ENCODE peak calls at places on chromosome 19, in four cellular contexts. R is breast epithelium, N is fibroblast of lung, C is upper lobe of right lung. G is an unnamed sample.

GRCh38 chr19:4052993-4053422 is 13.7 kb downstream of the ZBTB7A start:
- DNase-seq in R (no peak), C (peak; percentile 77), N (no peak), G (peak; percentile 48)

GRCh38 chr19:42409477-42409876 is 17.7 kb downstream of the LIPE start:
- DNase-seq in C (no peak), R (no peak), N (no peak), G (peak; percentile 92)

GRCh38 chr19:39398297-39398864 is 7.2 kb downstream of the MED29 start:
- DNase-seq in C (peak; percentile 87), R (no peak), N (peak; percentile 74), G (peak; percentile 80)

GRCh38 chr19:5958851-5959122 is 19.2 kb downstream of the RANBP3 start:
- DNase-seq in R (no peak), C (no peak), N (no peak), G (no peak)

GRCh38 chr19:16951529-16951928 is 62.7 kb downstream of the F2RL3 start:
- DNase-seq in C (no peak), R (no peak), N (peak; percentile 25), G (no peak)

GRCh38 chr19:10760268-10760944 is 42.5 kb downstream of the DNM2 start:
- DNase-seq in N (peak; percentile 56), R (no peak), C (no peak), G (no peak)

GRCh38 chr19:56839665-56840451 is 668 bp downstream of the PEG3 start:
- DNase-seq in R (peak; percentile 97), N (peak; percentile 18), C (peak; percentile 88), G (peak; percentile 93)

GRCh38 chr19:17302391-17303166 is 646 bp downstream of the ABHD8 start:
- DNase-seq in C (peak; percentile 74), R (no peak), N (no peak), G (peak; percentile 62)

GRCh38 chr19:46478356-46478986 is 7.1 kb upstream of the PNMA8A start:
- DNase-seq in R (no peak), C (no peak), N (peak; percentile 83), G (no peak)

GRCh38 chr19:40689339-40690049 is 957 bp downstream of the NUMBL start:
- DNase-seq in R (no peak), C (no peak), N (peak; percentile 30), G (no peak)

GRCh38 chr19:19650331-19650730 is 6.9 kb upstream of the GMIP start:
- DNase-seq in C (no peak), R (no peak), N (no peak), G (no peak)

GRCh38 chr19:35098413-35099049 is 17.1 kb upstream of the FXYD3 start:
- DNase-seq in C (no peak), R (peak; percentile 50), N (no peak), G (peak; percentile 69)

GRCh38 chr19:45472557-45473365 is 5.0 kb downstream of the FOSB start:
- DNase-seq in R (no peak), N (no peak), C (no peak), G (no peak)

GRCh38 chr19:51258165-51258564 is 7.3 kb downstream of the SIGLECL1 start:
- DNase-seq in C (no peak), N (no peak), R (no peak), G (no peak)

GRCh38 chr19:6272411-6272791 is 7.4 kb downstream of the MLLT1 start:
- DNase-seq in N (no peak), R (no peak), C (no peak), G (no peak)

GRCh38 chr19:35095667-35096368 is 19.8 kb upstream of the FXYD3 start:
- DNase-seq in N (no peak), R (peak; percentile 66), C (no peak), G (no peak)

GRCh38 chr19:7444042-7444441 is 44.8 kb downstream of the PEX11G start:
- DNase-seq in N (no peak), C (no peak), R (no peak), G (no peak)

GRCh38 chr19:16207063-16207462 is 9.4 kb downstream of the AP1M1 start:
- DNase-seq in R (no peak), C (peak; percentile 46), N (no peak), G (peak; percentile 42)

GRCh38 chr19:14112809-14113385 is 4.7 kb downstream of the PRKACA start:
- DNase-seq in R (no peak), C (no peak), N (no peak), G (peak; percentile 61)

GRCh38 chr19:11699931-11700794 is 38.6 kb downstream of the ZNF823 start:
- DNase-seq in R (no peak), C (no peak), N (peak; percentile 31), G (no peak)

GRCh38 chr19:55685776-55686175 is 10.8 kb downstream of the EPN1 start:
- DNase-seq in N (no peak), C (no peak), R (no peak), G (no peak)

GRCh38 chr19:2790557-2791271 is 5.4 kb downstream of the THOP1 start:
- DNase-seq in R (no peak), N (no peak), C (no peak), G (peak; percentile 89)

GRCh38 chr19:38263696-38264485 is 482 bp upstream of the SPINT2 start:
- DNase-seq in N (peak; percentile 69), R (peak; percentile 95), C (peak; percentile 96), G (no peak)

GRCh38 chr19:45632468-45633196 is 6.6 kb downstream of the EML2 start:
- DNase-seq in R (peak; percentile 71), C (peak; percentile 88), N (peak; percentile 93), G (no peak)

GRCh38 chr19:1650627-1651009 is 1.8 kb downstream of the TCF3 start:
- DNase-seq in R (no peak), N (peak; percentile 18), C (no peak), G (no peak)

GRCh38 chr19:23769691-23770468 is 11.2 kb upstream of the ZNF681 start:
- DNase-seq in N (no peak), C (no peak), R (no peak), G (no peak)

GRCh38 chr19:31280266-31281006 is 68.8 kb downstream of the TSHZ3 start:
- DNase-seq in C (peak; percentile 30), R (no peak), N (no peak), G (no peak)

GRCh38 chr19:1068111-1069001 is 1.4 kb downstream of the ARHGAP45 start:
- DNase-seq in N (no peak), R (no peak), C (no peak), G (peak; percentile 57)

GRCh38 chr19:54436031-54436523 is 12.9 kb upstream of the LENG8 start:
- DNase-seq in C (no peak), R (no peak), N (no peak), G (no peak)

GRCh38 chr19:37936886-37937285 is 29.9 kb downstream of the SIPA1L3 start:
- DNase-seq in N (no peak), C (no peak), R (no peak), G (no peak)

GRCh38 chr19:19628499-19629134 is 597 bp upstream of the LPAR2 start:
- DNase-seq in N (peak; percentile 81), C (peak; percentile 82), R (peak; percentile 52), G (no peak)

GRCh38 chr19:55206664-55207500 is 2.4 kb downstream of the PTPRH start:
- DNase-seq in N (peak; percentile 85), R (peak; percentile 38), C (peak; percentile 79), G (peak; percentile 93)

GRCh38 chr19:55096061-55096701 is 20.5 kb downstream of the EPS8L1 start:
- DNase-seq in R (no peak), N (no peak), C (no peak), G (no peak)

GRCh38 chr19:35991731-35992450 is 3.1 kb upstream of the SDHAF1 start:
- DNase-seq in R (no peak), N (peak; percentile 27), C (no peak), G (no peak)

GRCh38 chr19:50496189-50497029 is 14.6 kb downstream of the JOSD2 start:
- DNase-seq in N (no peak), R (no peak), C (peak; percentile 56), G (peak; percentile 52)

GRCh38 chr19:48518207-48518606 is 6.6 kb upstream of the LMTK3 start:
- DNase-seq in R (no peak), C (no peak), N (no peak), G (no peak)

DNA sequence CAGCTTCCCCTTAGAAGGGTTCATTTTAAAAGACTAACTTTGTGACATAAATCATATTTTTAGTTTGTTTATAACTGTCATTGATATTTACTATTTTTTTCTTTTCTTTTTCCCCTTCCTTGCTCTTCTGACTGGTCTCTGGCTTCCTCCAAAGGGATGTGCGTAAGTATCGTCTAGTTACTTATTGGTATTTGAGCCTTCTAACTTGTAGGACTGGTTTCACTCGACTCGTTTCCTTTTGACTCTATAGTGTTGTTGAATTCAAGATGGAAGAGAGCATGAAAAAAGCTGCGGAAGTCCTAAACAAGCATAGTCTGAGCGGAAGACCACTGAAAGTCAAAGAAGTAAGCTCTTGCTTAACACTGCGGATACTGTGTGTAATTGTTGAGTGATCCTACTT is 18.6 kb downstream of the HNRNPM start:
- DNase-seq in R (no peak), C (no peak), N (no peak), G (no peak)
- H3K4me1 ChIP-seq in R (peaks cover 24% of the 10 kb centered on the region), C (peaks cover 48% of the 10 kb centered on the region), N (peaks cover 17% of the 10 kb centered on the region), G (no peaks in the 10 kb centered on the region)

DNA sequence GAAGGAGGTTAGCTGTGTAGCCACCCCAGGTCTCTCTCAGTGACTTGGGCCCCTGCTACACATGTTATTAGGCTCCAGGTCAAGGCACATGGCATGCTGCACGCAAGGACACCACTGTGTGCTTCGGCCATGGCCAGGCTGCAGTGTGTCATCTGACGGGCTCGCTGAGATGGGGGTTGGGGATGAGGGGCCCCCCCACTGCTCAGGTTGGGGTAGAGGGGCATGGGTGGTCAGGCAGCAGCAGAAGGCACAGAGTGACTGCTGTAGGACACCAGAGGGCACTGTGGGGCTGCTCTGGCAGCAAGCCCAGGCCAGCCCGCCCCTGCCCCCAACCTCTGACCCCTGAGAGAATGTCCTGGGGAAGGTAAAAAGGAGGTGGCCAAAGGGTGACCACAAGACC is 32.2 kb upstream of the ISYNA1 start:
- DNase-seq in R (no peak), N (no peak), C (no peak), G (peak; percentile 61)
- H3K4me1 ChIP-seq in R (peaks cover 4% of the 10 kb centered on the region), N (peaks cover 9% of the 10 kb centered on the region), C (peaks cover 47% of the 10 kb centered on the region), G (peaks cover 51% of the 10 kb centered on the region)

DNA sequence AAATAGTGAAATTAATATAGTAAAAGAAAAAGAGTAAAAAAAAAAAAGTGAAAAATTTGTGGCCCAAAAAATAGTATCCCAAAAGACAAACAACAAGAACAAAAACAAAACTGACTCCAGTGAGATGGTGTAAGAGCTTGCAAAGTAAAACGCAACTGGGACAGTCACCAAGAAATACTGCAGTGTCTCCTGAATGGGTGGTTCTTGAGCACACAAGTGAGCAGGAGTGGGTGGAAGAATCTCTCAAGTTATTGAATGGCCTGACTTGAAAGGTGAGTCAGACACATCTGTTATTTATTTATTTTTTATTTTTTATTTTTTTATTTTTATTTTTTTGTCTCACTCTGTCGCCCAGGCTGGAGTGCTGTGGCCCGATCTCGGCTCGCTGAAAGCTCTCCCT is 1.9 kb downstream of the ZNF493 start:
- DNase-seq in C (no peak), N (peak; percentile 15), R (no peak), G (no peak)
- H3K4me1 ChIP-seq in C (no peaks in the 10 kb centered on the region), N (no peaks in the 10 kb centered on the region), R (no peaks in the 10 kb centered on the region), G (no peaks in the 10 kb centered on the region)

DNA sequence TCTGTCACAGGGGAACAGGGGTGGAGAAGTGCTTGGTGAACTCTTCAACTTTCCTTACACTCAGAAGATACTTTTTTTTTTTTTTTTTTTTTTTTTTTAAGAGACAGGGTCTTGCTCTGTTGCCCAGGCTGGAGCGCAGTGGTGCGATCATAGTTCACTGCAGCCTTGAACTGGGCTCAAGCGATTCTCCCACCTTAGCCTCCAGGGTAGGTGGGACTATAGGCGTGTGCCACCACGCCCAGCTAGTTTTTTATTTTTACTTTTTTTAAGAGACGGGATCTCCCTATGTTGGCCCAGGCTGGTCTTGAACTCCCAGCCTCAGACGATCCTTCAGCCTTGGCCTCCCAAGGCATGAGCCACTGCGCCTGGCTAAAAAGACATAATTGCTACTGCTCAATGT is 11.5 kb downstream of the CEBPG start:
- DNase-seq in R (no peak), C (no peak), N (no peak), G (no peak)
- H3K4me1 ChIP-seq in R (peaks cover 19% of the 10 kb centered on the region), C (peaks cover 18% of the 10 kb centered on the region), N (no peaks in the 10 kb centered on the region), G (peaks cover 49% of the 10 kb centered on the region)